ENCODE peak calls at places on chromosomes 7 and 10, in six cellular contexts. T is keratinocyte; G is dermis blood vessel endothelial cell; W is mesenchymal stem cell; E is CD4-positive, alpha-beta T cell; X is stimulated activated CD8-positive, alpha-beta memory T cell treated with anti-CD3 and anti-CD28 coated beads, Interleukin-2, amount 100 ng/mL, for 1 hour. I is an unnamed sample.

GRCh38 chr10:32055478-32056135 is 618 bp downstream of the KIF5B start:
- DNase-seq in E (peak; percentile 63), T (no peak), W (peak; percentile 73), G (peak; percentile 81), X (peak; percentile 31), I (peak; percentile 75)

GRCh38 chr10:43294241-43294658 is 27.4 kb upstream of the RASGEF1A start:
- DNase-seq in X (no peak), E (no peak), T (no peak), G (no peak), W (no peak), I (no peak)

GRCh38 chr10:58275261-58275660 is 6.3 kb downstream of the CISD1 start:
- DNase-seq in X (no peak), G (no peak), E (no peak), T (no peak), W (no peak), I (no peak)

GRCh38 chr10:101301111-101301731 is 52.7 kb upstream of the BTRC start:
- DNase-seq in X (no peak), G (peak; percentile 68), T (peak; percentile 40), W (peak; percentile 26), E (no peak), I (peak; percentile 59)

GRCh38 chr7:109094-109493 is 83.3 kb upstream of the FAM20C start:
- DNase-seq in X (no peak), W (no peak), G (no peak), T (no peak), E (no peak), I (no peak)

GRCh38 chr7:129024125-129024524 is 30.8 kb downstream of the TNPO3 start:
- DNase-seq in W (no peak), G (no peak), T (no peak), E (no peak), X (no peak), I (no peak)

GRCh38 chr10:122457934-122458333 is 3.4 kb upstream of the HTRA1 start:
- DNase-seq in E (no peak), W (no peak), T (no peak), G (peak; percentile 57), X (no peak), I (no peak)

GRCh38 chr7:22251284-22251683 is 105.7 kb downstream of the RAPGEF5 start:
- DNase-seq in G (no peak), E (no peak), T (no peak), X (no peak), W (no peak), I (no peak)

GRCh38 chr7:43929529-43930457 is 3.6 kb downstream of the UBE2D4 start:
- DNase-seq in G (no peak), X (no peak), E (no peak), T (no peak), W (no peak), I (no peak)

GRCh38 chr7:8480466-8480865 is 47.1 kb downstream of the NXPH1 start:
- DNase-seq in G (no peak), W (peak; percentile 79), X (no peak), T (no peak), E (no peak), I (no peak)

GRCh38 chr7:95209778-95210177 is 114.6 kb downstream of the PON1 start:
- DNase-seq in X (no peak), E (no peak), W (no peak), G (no peak), T (no peak), I (no peak)

GRCh38 chr10:110794808-110795207 is 76.9 kb upstream of the PDCD4 start:
- DNase-seq in X (no peak), G (no peak), E (no peak), W (no peak), T (no peak), I (no peak)

GRCh38 chr7:5216931-5217330 is 26.9 kb downstream of the WIPI2 start:
- DNase-seq in W (no peak), E (peak; percentile 1), T (no peak), G (no peak), X (no peak), I (no peak)

GRCh38 chr10:86632009-86632800 is 22.1 kb upstream of the OPN4 start:
- DNase-seq in W (peak; percentile 46), E (no peak), T (no peak), X (no peak), G (no peak), I (no peak)

GRCh38 chr7:2287742-2288141 is 26.5 kb downstream of the SNX8 start:
- DNase-seq in X (no peak), W (no peak), G (no peak), T (no peak), E (no peak), I (no peak)

GRCh38 chr10:89213191-89213808 is 6.2 kb upstream of the CH25H start:
- DNase-seq in G (peak; percentile 68), E (no peak), T (no peak), W (peak; percentile 50), X (no peak), I (peak; percentile 39)

GRCh38 chr7:149883452-149883861 is 9.7 kb downstream of the ATP6V0E2 start:
- DNase-seq in G (peak; percentile 69), T (no peak), W (peak; percentile 38), E (peak; percentile 61), X (no peak), I (peak; percentile 37)

GRCh38 chr10:114172241-114172640 is 1.8 kb downstream of the CCDC186 start:
- DNase-seq in W (peak; percentile 63), G (peak; percentile 17), X (no peak), T (no peak), E (no peak), I (peak; percentile 2)

GRCh38 chr7:69630292-69630691 is 32.0 kb downstream of the AUTS2 start:
- DNase-seq in T (no peak), G (no peak), X (no peak), E (no peak), W (peak; percentile 74), I (no peak)

GRCh38 chr7:77453531-77453930 is 37.4 kb upstream of the GSAP start:
- DNase-seq in T (no peak), G (peak; percentile 12), W (no peak), E (no peak), X (no peak), I (peak; percentile 42)

GRCh38 chr10:131779661-131780394 is 121.0 kb upstream of the PPP2R2D start:
- DNase-seq in W (no peak), G (no peak), T (no peak), E (no peak), X (no peak), I (no peak)

GRCh38 chr7:155980841-155981240 is 168.6 kb upstream of the SHH start:
- DNase-seq in E (peak; percentile 12), G (no peak), W (no peak), X (no peak), T (no peak), I (no peak)

GRCh38 chr10:96840841-96841518 is 8.9 kb downstream of the LCOR start:
- DNase-seq in X (no peak), T (peak; percentile 57), E (no peak), W (peak; percentile 73), G (peak; percentile 44), I (no peak)

I was measured in dermis microvascular lymphatic vessel endothelial cell.